ENCODE peak calls at places on chromosomes 7 and 10, in seven cellular contexts. C is cardiac fibroblast, M is HFFc6, D is stomach, V is Caco-2, T is Peyer's patch, U is fibroblast of lung. B is an unnamed sample.

GRCh38 chr7:952548-953441 is 1.7 kb downstream of the ADAP1 start:
- DNase-seq in C (no peak), U (no peak), V (no peak), D (no peak), M (no peak), T (no peak), B (no peak)

GRCh38 chr7:30226593-30227268 is 57.7 kb upstream of the ZNRF2 start:
- DNase-seq in M (no peak), D (peak), U (no peak), T (no peak), C (no peak), V (peak), B (no peak)

GRCh38 chr10:72170263-72170662 is 45.5 kb upstream of the ANAPC16 start:
- DNase-seq in U (no peak), V (no peak), M (no peak), T (no peak), C (no peak), D (peak), B (peak)

GRCh38 chr7:149599636-149600206 is 102.1 kb upstream of the ZNF746 start:
- DNase-seq in U (no peak), T (no peak), C (no peak), V (no peak), M (no peak), D (no peak), B (no peak)

GRCh38 chr10:88154596-88155250 is 291.3 kb downstream of the PTEN start:
- DNase-seq in M (peak), D (no peak), T (no peak), U (peak), C (peak), V (no peak), B (peak)

GRCh38 chr7:150406311-150406564 is 27.1 kb downstream of the ZNF775 start:
- DNase-seq in D (no peak), U (no peak), M (no peak), T (peak), V (no peak), C (no peak), B (no peak)

GRCh38 chr7:154287370-154287769 is 235.2 kb downstream of the DPP6 start:
- DNase-seq in C (no peak), U (no peak), V (no peak), M (no peak), T (no peak), D (no peak), B (no peak)

GRCh38 chr7:112286294-112287086 is 80.0 kb downstream of the ZNF277 start:
- DNase-seq in C (peak), T (no peak), U (no peak), V (no peak), M (no peak), D (no peak), B (no peak)

GRCh38 chr7:101953248-101953819 is 135.9 kb downstream of the CUX1 start:
- DNase-seq in M (peak), T (no peak), V (no peak), C (peak), D (no peak), U (peak), B (peak)

GRCh38 chr10:115082521-115082920 is 10.6 kb upstream of the ATRNL1 start:
- DNase-seq in D (no peak), T (no peak), V (no peak), C (peak), U (peak), M (peak), B (peak)

GRCh38 chr10:35007858-35008301 is 82.3 kb downstream of the CUL2 start:
- DNase-seq in V (no peak), T (no peak), D (no peak), M (no peak), U (no peak), C (no peak), B (peak)

GRCh38 chr10:120981601-120982381 is 130.6 kb downstream of the WDR11 start:
- DNase-seq in D (no peak), M (no peak), C (no peak), T (no peak), V (peak), U (no peak), B (no peak)

GRCh38 chr7:106116162-106116704 is 4.1 kb upstream of the SYPL1 start:
- DNase-seq in T (no peak), D (no peak), U (no peak), V (no peak), C (no peak), M (no peak), B (no peak)

GRCh38 chr7:66138994-66139752 is 24.5 kb downstream of the CRCP start:
- DNase-seq in U (no peak), T (no peak), V (no peak), C (no peak), M (no peak), D (no peak), B (peak)

GRCh38 chr7:134515569-134516468 is 11.5 kb upstream of the AKR1B10 start:
- DNase-seq in U (peak), D (no peak), M (peak), C (peak), T (no peak), V (no peak), B (peak)

GRCh38 chr7:28993371-28993770 is 35.2 kb upstream of the TRIL start:
- DNase-seq in U (no peak), M (no peak), T (no peak), V (no peak), C (no peak), D (no peak), B (no peak)

GRCh38 chr10:104209575-104210198 is 22.5 kb downstream of the CFAP43 start:
- DNase-seq in C (peak), M (peak), D (no peak), T (no peak), V (no peak), U (peak), B (peak)

GRCh38 chr7:97732567-97733275 is 835 bp downstream of the TAC1 start:
- DNase-seq in C (no peak), M (no peak), V (no peak), T (no peak), U (no peak), D (no peak), B (no peak)

DNA sequence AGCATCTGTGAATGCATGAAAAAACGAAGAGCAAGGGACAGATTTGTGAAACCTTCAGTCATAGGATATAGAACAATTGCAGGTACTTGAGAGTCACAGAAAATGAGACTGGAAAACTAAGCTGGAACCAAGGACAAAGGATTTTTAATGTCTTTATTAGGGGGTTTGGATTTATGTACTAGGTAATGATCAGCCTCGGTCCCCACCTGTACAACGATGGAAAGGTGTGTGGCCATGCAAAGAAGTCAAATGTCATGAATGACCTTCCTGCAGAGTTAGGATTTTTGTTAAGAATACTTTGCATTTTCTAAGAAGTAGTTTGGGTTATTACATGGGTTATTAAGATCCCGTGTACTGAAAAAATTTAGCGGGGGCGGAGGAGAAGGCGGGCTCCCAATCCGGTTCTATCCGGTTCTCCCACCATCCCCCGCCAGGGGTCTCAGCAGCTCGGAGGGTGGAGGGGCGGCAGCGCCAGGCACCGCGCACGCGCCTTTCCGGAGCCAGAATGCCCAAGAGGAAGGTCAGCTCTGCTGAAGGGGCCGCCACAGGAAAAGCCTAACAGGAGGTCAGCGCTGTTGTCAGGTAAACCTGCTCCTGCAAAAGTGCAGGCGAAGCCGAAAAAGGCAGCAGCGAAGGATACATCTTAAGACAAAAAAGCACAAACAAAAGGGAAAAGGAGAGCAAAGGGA is 327.5 kb upstream of the PLXDC2 start:
- DNase-seq in T (no peak), V (no peak), U (peak), D (no peak), C (peak), M (no peak), B (peak)
- TF ChIP-seq CTCF in T (no peak), V (no peak), U (no peak), D (no peak), C (no peak), M (no peak), B (no peak)

GRCh38 chr10:79221110-79222051 is 125.9 kb upstream of the PPIF start:
- DNase-seq in M (peak), U (peak), C (peak), V (no peak), D (peak), T (no peak), B (peak)
- TF ChIP-seq CTCF in M (no peak), U (no peak), C (no peak), V (no peak), D (no peak), T (peak), B (no peak)

GRCh38 chr7:99311702-99312101 is 14.0 kb upstream of the ARPC1A start:
- DNase-seq in T (no peak), V (no peak), D (no peak), M (no peak), U (no peak), C (no peak), B (no peak)
- TF ChIP-seq CTCF in T (no peak), V (no peak), D (no peak), M (peak), U (no peak), C (no peak), B (no peak)

DNA sequence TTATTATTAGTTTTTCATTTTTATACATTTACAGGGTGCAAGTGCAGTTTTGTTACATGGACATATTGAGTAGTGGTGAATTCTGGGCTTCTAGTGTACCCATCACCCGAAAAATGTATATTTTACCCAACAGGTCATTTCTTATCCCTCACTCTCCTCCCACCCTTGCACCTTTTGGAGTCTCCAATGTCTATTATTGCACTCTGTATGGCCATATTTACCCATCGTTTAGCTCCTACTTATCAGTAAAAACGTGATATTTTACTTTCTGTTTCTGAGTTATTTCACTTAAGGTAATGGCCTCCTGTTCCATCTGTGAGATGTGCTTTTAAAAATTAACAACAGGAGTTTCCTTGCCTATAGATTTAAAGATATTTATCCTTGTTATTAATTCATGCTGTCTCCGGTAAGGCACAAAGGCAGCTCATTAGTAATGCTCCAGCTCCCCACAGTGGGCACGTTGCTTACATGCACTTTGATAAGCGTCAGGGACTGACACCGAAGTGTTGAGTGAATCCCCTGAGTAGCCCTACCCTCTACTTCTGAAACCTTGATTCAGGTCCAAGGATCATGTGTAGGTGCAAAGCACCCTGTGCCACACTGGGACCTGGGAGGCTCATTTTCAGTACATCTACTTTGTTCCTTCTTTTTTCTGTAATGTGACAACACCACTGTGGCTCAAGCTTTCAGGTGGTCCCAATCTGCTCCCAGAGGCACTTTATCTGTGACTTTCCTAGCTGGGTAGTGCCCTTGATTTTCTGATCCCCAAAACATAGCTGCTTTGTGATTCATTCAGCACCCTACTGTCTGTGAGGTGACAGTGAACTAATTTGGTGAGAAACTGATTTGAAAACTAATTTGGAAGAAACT is 27.3 kb downstream of the HYAL4 start:
- DNase-seq in M (peak), U (peak), C (peak), T (no peak), D (peak), V (peak), B (peak)
- TF ChIP-seq CTCF in M (peak), U (peak), C (peak), T (peak), D (peak), V (peak), B (peak)